ENCODE peak calls at places on chromosomes 13 and 19, in six cellular contexts. U is SK-N-SH, W is fibroblast of lung, K is neuronal stem cell, Y is aorta, L is small intestine. M is an unnamed sample.

GRCh38 chr19:29771708-29772415 is 39.9 kb upstream of the CCNE1 start:
- DNase-seq in U (peak; percentile 86), L (peak; percentile 52), K (peak; percentile 38), W (peak; percentile 27), Y (no peak), M (no peak)

GRCh38 chr13:41122838-41123237 is 9.8 kb downstream of the KBTBD6 start:
- DNase-seq in W (no peak), Y (no peak), K (no peak), L (no peak), U (no peak), M (no peak)

GRCh38 chr13:30868806-30869470 is 37.1 kb upstream of the MEDAG start:
- DNase-seq in L (no peak), W (peak; percentile 68), U (no peak), K (no peak), Y (no peak), M (no peak)

GRCh38 chr13:90492872-90493271 is 854.6 kb upstream of the MIR17HG start:
- DNase-seq in U (no peak), Y (no peak), L (no peak), W (no peak), K (no peak), M (no peak)

GRCh38 chr13:36700170-36700569 is 26.4 kb downstream of the SERTM1 start:
- DNase-seq in U (no peak), Y (no peak), W (no peak), K (no peak), L (no peak), M (no peak)

GRCh38 chr13:36131931-36132297 is 732 bp upstream of the DCLK1 start:
- DNase-seq in U (no peak), K (no peak), L (no peak), Y (peak; percentile 81), W (peak; percentile 55), M (peak; percentile 71)

GRCh38 chr13:99339736-99340392 is 32.7 kb upstream of the GPR183 start:
- DNase-seq in Y (no peak), K (no peak), L (peak; percentile 28), U (no peak), W (peak; percentile 38), M (no peak)

GRCh38 chr13:25778808-25779207 is 273.0 kb downstream of the SHISA2 start:
- DNase-seq in W (no peak), U (no peak), K (no peak), L (no peak), Y (no peak), M (no peak)

GRCh38 chr19:52638601-52639000 is 446 bp upstream of the ZNF83 start:
- DNase-seq in L (no peak), U (peak; percentile 53), Y (peak; percentile 56), W (peak; percentile 74), K (no peak), M (peak; percentile 82)

GRCh38 chr13:97000295-97000925 is 6.1 kb upstream of the OXGR1 start:
- DNase-seq in L (no peak), K (no peak), W (peak; percentile 61), U (no peak), Y (no peak), M (no peak)

GRCh38 chr19:44512326-44513298 is 12.3 kb upstream of the ZNF180 start:
- DNase-seq in L (peak; percentile 69), W (peak; percentile 35), Y (no peak), K (no peak), U (peak; percentile 61), M (no peak)

GRCh38 chr13:76848596-76848995 is 37.6 kb downstream of the KCTD12 start:
- DNase-seq in Y (peak; percentile 60), W (no peak), L (no peak), K (no peak), U (no peak), M (no peak)

GRCh38 chr13:41216160-41216559 is 21.8 kb upstream of the KBTBD7 start:
- DNase-seq in Y (no peak), K (no peak), L (no peak), W (peak; percentile 68), U (no peak), M (no peak)

GRCh38 chr19:1296078-1296477 is 10.4 kb downstream of the EFNA2 start:
- DNase-seq in K (no peak), W (no peak), U (no peak), L (no peak), Y (no peak), M (no peak)

GRCh38 chr19:1294688-1295087 is 9.0 kb downstream of the EFNA2 start:
- DNase-seq in W (no peak), K (no peak), L (no peak), Y (no peak), U (no peak), M (peak; percentile 48)

GRCh38 chr19:1296575-1297271 is 11.1 kb downstream of the EFNA2 start:
- DNase-seq in U (no peak), L (no peak), Y (no peak), K (no peak), W (no peak), M (peak; percentile 67)

GRCh38 chr19:1293782-1294621 is 8.3 kb downstream of the EFNA2 start:
- DNase-seq in Y (no peak), W (no peak), U (no peak), K (no peak), L (no peak), M (peak; percentile 70)

GRCh38 chr19:1295169-1296012 is 9.7 kb downstream of the EFNA2 start:
- DNase-seq in L (no peak), Y (no peak), W (no peak), K (no peak), U (peak; percentile 97), M (peak; percentile 76)
- H3K4me3 ChIP-seq in L (no peak overlapping the region), Y (no peak overlapping the region), W (no peak overlapping the region), K (peak overlapping the region; percentile 11), U (no peak overlapping the region), M (no peak overlapping the region)

GRCh38 chr13:110129539-110130186 is 177.3 kb downstream of the COL4A1 start:
- DNase-seq in L (no peak), U (no peak), K (no peak), W (no peak), Y (no peak), M (no peak)

GRCh38 chr13:110126391-110126961 is 180.5 kb downstream of the COL4A1 start:
- DNase-seq in K (peak; percentile 84), L (no peak), U (no peak), W (peak; percentile 99), Y (peak; percentile 74), M (peak; percentile 62)

GRCh38 chr13:110129076-110129475 is 177.9 kb downstream of the COL4A1 start:
- DNase-seq in K (no peak), Y (no peak), U (no peak), L (no peak), W (no peak), M (no peak)

GRCh38 chr13:110128546-110128945 is 178.4 kb downstream of the COL4A1 start:
- DNase-seq in K (no peak), U (no peak), Y (no peak), L (no peak), W (peak; percentile 65), M (no peak)

DNA sequence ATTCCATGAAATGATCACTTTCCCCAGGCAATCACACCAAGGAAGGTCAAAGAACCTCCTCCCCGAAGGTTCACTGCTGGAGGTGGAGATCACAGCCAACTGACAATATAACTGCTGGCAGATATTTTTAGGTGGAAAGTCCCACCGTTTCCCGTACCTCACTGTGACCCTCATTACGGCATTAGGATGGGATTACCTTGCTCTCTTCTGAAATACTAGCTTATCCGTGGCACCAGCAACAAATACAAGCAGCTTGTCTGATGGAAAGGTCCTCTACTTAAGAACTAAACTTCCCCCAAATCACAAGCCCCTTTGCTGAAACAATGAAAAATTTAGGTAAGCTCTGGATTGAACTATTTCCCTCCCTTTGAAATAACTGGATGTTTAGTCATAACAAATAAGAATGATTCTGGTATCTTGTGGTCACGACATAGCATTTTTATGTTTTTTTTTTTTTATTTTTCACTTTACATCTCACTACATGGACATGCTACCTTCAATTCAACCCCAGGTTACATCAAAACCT is 178.9 kb downstream of the COL4A1 start:
- DNase-seq in W (peak; percentile 85), L (no peak), K (no peak), U (no peak), Y (no peak), M (no peak)
- H3K4me1 ChIP-seq in W (peaks cover 15% of the 10 kb centered on the region), L (no peaks in the 10 kb centered on the region), K (peaks cover 45% of the 10 kb centered on the region), U (peaks cover 28% of the 10 kb centered on the region), Y (no peaks in the 10 kb centered on the region), M (no peaks in the 10 kb centered on the region)

GRCh38 chr19:1908364-1908678 is 3.1 kb downstream of the ADAT3 start:
- DNase-seq in U (no peak), Y (no peak), K (no peak), W (no peak), L (peak; percentile 28), M (no peak)

GRCh38 chr19:1905863-1906375 is 720 bp downstream of the ADAT3 start:
- DNase-seq in U (no peak), Y (no peak), K (no peak), W (no peak), L (no peak), M (no peak)

GRCh38 chr19:1906985-1907562 is 1.9 kb downstream of the ADAT3 start:
- DNase-seq in U (no peak), Y (no peak), K (no peak), W (no peak), L (no peak), M (no peak)

GRCh38 chr19:1910169-1910568 is 5.0 kb downstream of the ADAT3 start:
- DNase-seq in Y (no peak), W (no peak), U (peak; percentile 90), L (no peak), K (no peak), M (no peak)

GRCh38 chr19:1907563-1908363 is 2.6 kb downstream of the ADAT3 start:
- DNase-seq in W (no peak), Y (no peak), K (no peak), U (no peak), L (peak; percentile 97), M (peak; percentile 84)
- H3K4me3 ChIP-seq in W (no peak overlapping the region), Y (no peak overlapping the region), K (no peak overlapping the region), U (no peak overlapping the region), L (peak overlapping the region; percentile 9), M (no peak overlapping the region)

GRCh38 chr19:34998777-34999497 is 1.2 kb upstream of the GRAMD1A start:
- DNase-seq in Y (no peak), K (no peak), W (no peak), L (no peak), U (peak; percentile 64), M (peak; percentile 67)

GRCh38 chr19:34999498-35000337 is at the start of gene GRAMD1A:
- DNase-seq in W (peak; percentile 87), Y (peak; percentile 93), K (peak; percentile 82), U (peak; percentile 98), L (peak; percentile 83), M (peak; percentile 97)

GRCh38 chr19:34995551-34995950 is 4.6 kb upstream of the GRAMD1A start:
- DNase-seq in U (no peak), W (no peak), L (peak; percentile 41), K (no peak), Y (no peak), M (no peak)

GRCh38 chr19:34994643-34995471 is 5.3 kb upstream of the GRAMD1A start:
- DNase-seq in L (peak; percentile 61), U (no peak), W (no peak), Y (peak; percentile 74), K (no peak), M (peak; percentile 79)

DNA sequence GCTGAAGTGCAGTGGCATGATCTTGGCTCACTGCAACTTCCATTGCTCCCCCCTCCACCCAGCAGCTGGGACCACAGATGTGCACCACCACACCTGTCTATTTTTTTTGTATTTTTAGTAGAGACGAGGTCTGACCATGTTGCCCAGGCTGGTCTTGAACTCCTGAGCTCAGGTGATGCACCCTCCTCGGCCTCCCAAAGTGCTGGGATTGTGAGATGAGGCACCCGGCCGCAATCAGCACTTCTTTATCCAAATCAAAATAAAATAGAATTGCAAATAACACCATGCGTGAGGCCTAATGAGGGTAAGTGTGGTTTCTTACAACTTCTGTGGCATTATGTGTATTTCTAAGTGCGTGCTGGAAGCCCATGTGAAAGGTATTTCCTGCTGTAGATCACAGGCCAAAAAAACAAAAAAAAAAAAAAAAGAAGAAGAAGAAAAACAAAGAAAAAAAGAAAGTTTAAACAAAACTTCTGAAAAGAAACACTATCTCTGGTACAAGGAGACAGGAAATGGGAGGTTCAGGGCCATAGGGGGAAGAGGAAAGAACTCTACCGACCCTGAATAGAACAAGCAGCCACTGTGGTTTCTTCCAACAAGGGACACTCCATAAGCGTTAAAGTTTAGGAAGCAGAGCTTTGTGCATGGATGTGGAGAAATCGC is 3.0 kb upstream of the GRAMD1A start:
- DNase-seq in Y (no peak), K (no peak), U (no peak), W (no peak), L (no peak), M (peak; percentile 46)
- H3K4me1 ChIP-seq in Y (no peaks in the 10 kb centered on the region), K (peaks cover 10% of the 10 kb centered on the region), U (peaks cover 7% of the 10 kb centered on the region), W (peaks cover 2% of the 10 kb centered on the region), L (peaks cover 2% of the 10 kb centered on the region), M (peaks cover 30% of the 10 kb centered on the region)

M was measured in kidney.